ENCODE peak calls at places on chromosome 14, in five cellular contexts. B is pancreas, K is psoas muscle, V is cardiac muscle cell, H is astrocyte. O is an unnamed sample.

GRCh38 chr14:22482085-22482694 is 106.8 kb downstream of the DAD1 start:
- DNase-seq in B (no peak), K (no peak), V (no peak), H (no peak), O (no peak)

GRCh38 chr14:23438130-23438893 is 2.9 kb upstream of the MYH7 start:
- DNase-seq in B (no peak), K (peak), V (peak), H (no peak), O (no peak)

GRCh38 chr14:92470215-92470614 is 43.4 kb upstream of the RIN3 start:
- DNase-seq in B (no peak), K (no peak), V (no peak), H (peak), O (no peak)

GRCh38 chr14:99415496-99416281 is 65.0 kb downstream of the SETD3 start:
- DNase-seq in B (peak), K (no peak), V (peak), H (peak), O (peak)

GRCh38 chr14:103522028-103522581 is 525 bp downstream of the CKB start:
- DNase-seq in B (no peak), K (peak), V (peak), H (no peak), O (no peak)

GRCh38 chr14:96274122-96274910 is 18.3 kb downstream of the BDKRB1 start:
- DNase-seq in B (no peak), K (no peak), V (peak), H (peak), O (peak)

GRCh38 chr14:91383439-91383838 is 34.2 kb downstream of the CCDC88C start:
- DNase-seq in B (no peak), K (no peak), V (no peak), H (no peak), O (no peak)

GRCh38 chr14:104422301-104423223 is 157.0 kb upstream of the C14orf180 start:
- DNase-seq in B (no peak), K (no peak), V (no peak), H (no peak), O (no peak)

GRCh38 chr14:91987192-91987591 is 39.7 kb upstream of the FBLN5 start:
- DNase-seq in B (no peak), K (no peak), V (no peak), H (no peak), O (no peak)

GRCh38 chr14:97706814-97707213 is 909.6 kb downstream of the VRK1 start:
- DNase-seq in B (no peak), K (no peak), V (no peak), H (no peak), O (no peak)

GRCh38 chr14:96538663-96539317 is 36.6 kb downstream of the PAPOLA start:
- DNase-seq in B (no peak), K (no peak), V (no peak), H (no peak), O (no peak)

GRCh38 chr14:23571701-23572523 is 4.3 kb upstream of the AP1G2 start:
- DNase-seq in B (no peak), K (no peak), V (no peak), H (no peak), O (no peak)

GRCh38 chr14:69880051-69880487 is 853 bp downstream of the SMOC1 start:
- DNase-seq in B (no peak), K (no peak), V (peak), H (no peak), O (no peak)

GRCh38 chr14:96567289-96567899 is 65.2 kb downstream of the PAPOLA start:
- DNase-seq in B (no peak), K (no peak), V (peak), H (peak), O (no peak)

GRCh38 chr14:20712900-20713299 is 24.3 kb downstream of the ANG start:
- DNase-seq in B (no peak), K (no peak), V (no peak), H (no peak), O (no peak)

GRCh38 chr14:20706657-20707355 is 18.2 kb downstream of the ANG start:
- DNase-seq in B (no peak), K (no peak), V (no peak), H (no peak), O (no peak)

GRCh38 chr14:20711275-20712069 is 22.9 kb downstream of the ANG start:
- DNase-seq in B (no peak), K (no peak), V (no peak), H (no peak), O (no peak)

DNA sequence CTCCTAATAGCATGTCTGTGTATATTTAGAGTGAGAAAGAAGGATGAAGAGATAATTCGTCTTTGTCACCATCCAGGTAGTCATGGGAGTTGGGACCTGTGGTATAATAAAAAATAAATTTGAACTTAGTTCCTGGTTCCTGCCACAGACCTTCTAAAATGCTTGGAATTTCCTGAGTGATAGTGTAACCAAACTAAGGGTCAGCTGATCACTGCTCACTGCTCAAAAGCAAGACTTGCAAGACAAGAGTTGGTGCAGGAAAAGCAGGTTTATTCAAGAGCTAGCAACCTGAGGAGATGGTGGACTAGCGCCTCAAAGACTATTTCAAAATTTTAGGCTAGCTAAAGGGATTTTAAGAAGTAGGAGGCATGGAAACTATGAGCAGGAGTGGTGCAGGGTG is 19.1 kb downstream of the ANG start:
- DNase-seq in B (no peak), K (no peak), V (no peak), H (peak), O (no peak)
- H3K27ac ChIP-seq in B (no peak), K (peak), V (no peak), H (no peak), O (no peak)

GRCh38 chr14:101367421-101368261 is 193.7 kb upstream of the DIO3 start:
- DNase-seq in B (no peak), K (no peak), V (no peak), H (no peak), O (no peak)

GRCh38 chr14:101363880-101364391 is 197.4 kb upstream of the DIO3 start:
- DNase-seq in B (no peak), K (no peak), V (no peak), H (no peak), O (no peak)

GRCh38 chr14:101363261-101363555 is 198.1 kb upstream of the DIO3 start:
- DNase-seq in B (no peak), K (no peak), V (no peak), H (no peak), O (no peak)

GRCh38 chr14:101364503-101365328 is 196.6 kb upstream of the DIO3 start:
- DNase-seq in B (no peak), K (peak), V (no peak), H (no peak), O (peak)

GRCh38 chr14:101365329-101366158 is 195.8 kb upstream of the DIO3 start:
- DNase-seq in B (no peak), K (peak), V (no peak), H (no peak), O (no peak)
- H3K27ac ChIP-seq in B (no peak), K (peak), V (no peak), H (no peak), O (peak)

GRCh38 chr14:33534636-33535035 is 416.2 kb downstream of the EGLN3 start:
- DNase-seq in B (no peak), K (no peak), V (no peak), H (peak), O (no peak)

GRCh38 chr14:33542338-33543290 is 408.3 kb downstream of the EGLN3 start:
- DNase-seq in B (no peak), K (no peak), V (no peak), H (peak), O (no peak)

GRCh38 chr14:33545696-33546095 is 405.2 kb downstream of the EGLN3 start:
- DNase-seq in B (no peak), K (no peak), V (no peak), H (no peak), O (no peak)

GRCh38 chr14:33539918-33540357 is 410.9 kb downstream of the EGLN3 start:
- DNase-seq in B (no peak), K (no peak), V (no peak), H (no peak), O (no peak)
- H3K27ac ChIP-seq in B (no peak), K (no peak), V (no peak), H (no peak), O (no peak)

GRCh38 chr14:34376868-34377267 is 85.2 kb downstream of the SPTSSA start:
- DNase-seq in B (no peak), K (no peak), V (no peak), H (no peak), O (no peak)
- H3K27ac ChIP-seq in B (no peak), K (no peak), V (no peak), H (no peak), O (no peak)

GRCh38 chr14:65225299-65226159 is 123.2 kb upstream of the MAX start:
- DNase-seq in B (peak), K (no peak), V (no peak), H (no peak), O (no peak)
- H3K27ac ChIP-seq in B (peak), K (no peak), V (no peak), H (no peak), O (peak)